ENCODE peak calls at places on chromosome 1, in five cellular contexts. Z, M, V, G and S are unnamed samples.

GRCh38 chr1:203104789-203105188 is 19.0 kb upstream of the MYOG start:
- DNase-seq in V (no peak), G (no peak), M (no peak), Z (no peak), S (no peak)

GRCh38 chr1:61979729-61980128 is 214.9 kb upstream of the L1TD1 start:
- DNase-seq in V (no peak), G (no peak), Z (no peak), M (no peak), S (no peak)

GRCh38 chr1:42439940-42440339 is 15.9 kb downstream of the ZMYND12 start:
- DNase-seq in M (no peak), V (no peak), Z (no peak), G (peak), S (no peak)

GRCh38 chr1:188652678-188653077 is 1823.9 kb downstream of the PLA2G4A start:
- DNase-seq in G (no peak), M (no peak), V (no peak), Z (no peak), S (no peak)

GRCh38 chr1:227794813-227795183 is 20.7 kb upstream of the PRSS38 start:
- DNase-seq in V (no peak), Z (no peak), M (no peak), G (no peak), S (peak)

GRCh38 chr1:55534565-55535091 is 319.5 kb upstream of the USP24 start:
- DNase-seq in Z (no peak), V (no peak), M (no peak), G (no peak), S (no peak)

GRCh38 chr1:236773919-236774318 is 21.2 kb upstream of the MTR start:
- DNase-seq in Z (no peak), V (no peak), M (no peak), G (no peak), S (no peak)

GRCh38 chr1:56584910-56585528 is 5.7 kb upstream of the PLPP3 start:
- DNase-seq in V (peak), M (no peak), G (peak), Z (peak), S (peak)

GRCh38 chr1:100649128-100649527 is 70.4 kb upstream of the VCAM1 start:
- DNase-seq in Z (no peak), G (no peak), M (no peak), V (no peak), S (no peak)

GRCh38 chr1:7044471-7044805 is 259.2 kb downstream of the CAMTA1 start:
- DNase-seq in Z (no peak), V (no peak), G (no peak), M (no peak), S (no peak)

GRCh38 chr1:7047866-7048265 is 262.6 kb downstream of the CAMTA1 start:
- DNase-seq in Z (no peak), G (no peak), M (no peak), V (no peak), S (no peak)

GRCh38 chr1:7046891-7047290 is 261.6 kb downstream of the CAMTA1 start:
- DNase-seq in M (no peak), V (no peak), Z (no peak), G (no peak), S (no peak)

GRCh38 chr1:7045897-7046296 is 260.6 kb downstream of the CAMTA1 start:
- DNase-seq in V (no peak), M (no peak), G (no peak), Z (no peak), S (no peak)

DNA sequence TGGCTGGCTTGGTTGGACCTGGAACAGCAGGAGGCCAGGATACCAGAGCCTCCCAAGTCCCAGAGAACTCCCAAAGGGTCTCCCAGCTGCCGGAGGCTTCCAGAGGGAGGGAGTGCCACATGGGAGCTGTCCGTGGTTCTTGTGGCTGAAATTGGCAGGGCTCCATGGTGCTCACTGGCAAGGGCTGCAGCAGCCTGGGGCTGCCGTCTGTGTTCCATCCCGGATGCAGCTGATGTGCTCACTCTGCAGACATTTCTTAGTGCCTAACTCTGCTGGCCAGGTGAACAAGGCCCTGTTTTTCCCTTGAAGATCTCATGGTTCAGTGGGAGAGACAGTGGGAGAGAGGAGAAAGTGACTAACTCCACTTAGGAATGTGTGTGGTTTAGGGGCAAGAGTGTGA is 261.1 kb downstream of the CAMTA1 start:
- DNase-seq in M (no peak), V (peak), Z (no peak), G (peak), S (no peak)
- TF ChIP-seq CTCF in M (no peak), V (no peak), Z (no peak), G (no peak), S (no peak)

DNA sequence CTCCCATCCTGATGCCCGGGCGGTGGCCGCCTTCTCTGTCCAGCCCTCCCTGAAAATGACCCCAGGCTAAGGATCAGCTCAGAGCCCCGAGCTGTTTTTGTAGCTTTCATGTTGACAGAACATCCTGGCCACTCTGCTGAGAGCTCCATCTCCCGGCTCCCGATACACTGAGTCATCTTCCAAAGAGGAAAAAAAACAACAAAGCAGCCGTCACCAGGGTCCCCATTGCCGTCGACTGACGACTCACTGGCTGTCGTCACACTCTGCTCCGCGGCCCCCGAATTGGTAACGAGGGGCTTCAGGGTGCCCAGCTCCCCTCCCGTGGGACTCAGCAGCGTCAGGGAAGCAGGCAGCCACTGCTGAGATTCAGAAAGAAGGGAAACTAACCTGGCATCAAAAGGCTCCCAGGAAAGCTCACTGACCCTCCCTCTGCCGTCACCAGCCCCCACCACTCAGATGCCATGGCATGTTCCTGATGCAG is 67.2 kb downstream of the CD46 start:
- DNase-seq in Z (no peak), V (no peak), G (no peak), M (no peak), S (no peak)
- TF ChIP-seq CTCF in Z (no peak), V (no peak), G (no peak), M (no peak), S (no peak)

GRCh38 chr1:204366759-204367158 is 7.0 kb upstream of the PLEKHA6 start:
- DNase-seq in V (no peak), M (no peak), Z (peak), G (no peak), S (peak)
- TF ChIP-seq CTCF in V (no peak), M (no peak), Z (peak), G (no peak), S (peak)

DNA sequence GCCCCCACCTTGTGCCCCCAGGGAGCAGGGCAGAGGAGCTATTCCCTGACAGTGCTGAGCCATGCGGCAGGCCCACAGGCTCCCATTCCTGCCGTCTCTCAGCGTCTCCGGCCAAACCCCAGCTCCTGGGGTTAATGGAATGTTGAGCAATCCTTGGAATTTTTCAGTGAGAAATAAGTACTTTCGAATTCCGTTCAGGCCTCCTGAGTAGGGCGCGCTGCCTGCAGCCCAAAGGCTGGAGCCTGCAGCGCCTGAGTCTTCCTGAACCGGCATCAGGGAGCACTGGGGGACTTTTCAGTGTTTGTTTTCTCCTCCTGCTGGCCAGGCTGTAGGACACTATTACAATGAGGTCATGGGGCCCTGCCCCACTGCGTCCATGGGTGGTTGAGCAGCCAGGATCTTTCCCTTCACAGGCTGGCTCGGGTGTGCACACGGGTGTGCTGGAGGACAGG is 33.3 kb upstream of the CSF1 start:
- DNase-seq in V (peak), Z (no peak), G (peak), M (peak), S (no peak)
- TF ChIP-seq CTCF in V (no peak), Z (no peak), G (no peak), M (no peak), S (no peak)

DNA sequence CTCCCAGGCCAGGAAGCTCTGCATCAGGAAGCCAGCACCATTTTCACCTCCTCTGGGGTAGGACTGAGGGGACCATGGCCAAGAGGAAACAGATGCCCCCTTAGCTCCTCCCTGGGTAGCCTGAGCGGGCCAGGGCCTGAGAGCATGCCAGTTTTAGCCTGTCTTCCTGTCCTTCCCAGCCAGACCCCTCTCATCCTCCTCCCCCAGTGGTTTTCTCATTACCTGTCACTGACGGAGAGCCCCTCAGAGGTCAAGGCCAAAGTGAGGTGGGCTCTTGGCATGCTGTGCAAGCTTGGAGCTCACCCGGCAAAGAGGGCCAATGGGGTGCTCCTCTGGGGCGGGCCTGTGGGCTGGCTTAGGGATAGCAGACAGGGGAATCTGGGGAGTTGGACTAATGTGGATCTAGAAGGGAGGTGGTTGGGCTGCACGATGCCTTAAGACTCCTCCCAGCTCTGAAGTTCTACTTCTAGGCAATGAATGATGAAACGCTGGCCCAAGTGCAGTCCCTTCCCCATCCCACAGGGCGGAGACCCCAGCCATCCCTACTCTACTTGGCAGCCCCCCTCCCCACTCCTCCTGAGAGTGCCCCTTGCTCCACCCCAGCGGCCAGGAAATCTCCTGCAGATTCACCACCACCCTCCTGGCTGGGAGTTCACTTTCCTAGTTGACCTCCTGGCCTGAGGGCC is 9.5 kb upstream of the LMNA start:
- DNase-seq in Z (no peak), G (no peak), M (peak), V (no peak), S (no peak)
- TF ChIP-seq CTCF in Z (no peak), G (no peak), M (no peak), V (no peak), S (no peak)

DNA sequence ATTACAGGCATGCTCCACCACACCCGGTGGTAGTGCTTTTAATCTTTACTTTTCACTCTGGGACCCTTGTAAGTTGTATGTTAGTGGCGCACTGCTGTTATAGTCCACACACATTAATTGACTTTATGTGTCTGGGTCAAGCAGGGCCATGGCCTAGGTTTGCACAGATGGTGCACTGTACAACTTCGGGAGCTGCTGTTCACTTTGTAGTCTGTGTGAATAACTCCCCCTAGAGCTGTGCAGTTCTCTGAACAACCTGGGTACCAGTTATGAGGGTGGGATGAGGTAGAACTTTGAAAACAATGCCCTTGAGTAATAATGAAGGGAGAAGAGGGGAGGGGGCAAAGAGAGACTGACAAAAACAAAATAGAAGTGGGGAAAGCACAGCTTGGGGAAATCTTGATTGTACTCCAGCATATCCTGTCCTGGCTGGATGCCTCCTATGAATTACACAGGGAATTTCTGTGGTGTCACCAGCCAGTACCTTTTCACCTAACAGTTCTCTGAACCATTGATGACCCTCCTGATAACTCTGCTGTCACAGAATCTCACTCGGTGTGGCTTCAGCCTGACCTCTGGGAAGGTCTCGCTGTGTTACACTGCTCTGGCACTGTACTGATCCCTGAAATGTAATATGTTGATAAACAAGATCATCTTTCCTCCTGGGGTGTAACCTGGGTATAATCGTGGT is 2.2 kb downstream of the PTGFRN start:
- DNase-seq in G (no peak), V (no peak), M (no peak), Z (no peak), S (no peak)
- TF ChIP-seq CTCF in G (no peak), V (no peak), M (no peak), Z (no peak), S (no peak)

GRCh38 chr1:241733899-241734298 is 81.8 kb downstream of the WDR64 start:
- DNase-seq in M (no peak), V (no peak), Z (no peak), G (no peak), S (no peak)

GRCh38 chr1:241736387-241736786 is 84.3 kb downstream of the WDR64 start:
- DNase-seq in Z (no peak), V (no peak), M (no peak), G (no peak), S (no peak)

GRCh38 chr1:241738710-241739109 is 86.6 kb downstream of the WDR64 start:
- DNase-seq in Z (no peak), V (no peak), M (no peak), G (no peak), S (no peak)

GRCh38 chr1:241738284-241738683 is 86.2 kb downstream of the WDR64 start:
- DNase-seq in M (no peak), G (no peak), Z (no peak), V (no peak), S (no peak)

GRCh38 chr1:241734533-241734932 is 82.5 kb downstream of the WDR64 start:
- DNase-seq in V (no peak), G (no peak), M (no peak), Z (no peak), S (no peak)
- TF ChIP-seq CTCF in V (no peak), G (no peak), M (no peak), Z (no peak), S (no peak)

GRCh38 chr1:47529520-47530098 is 91.8 kb downstream of the FOXD2 start:
- DNase-seq in V (no peak), G (no peak), M (no peak), Z (no peak), S (no peak)
- TF ChIP-seq CTCF in V (no peak), G (peak), M (no peak), Z (peak), S (no peak)

GRCh38 chr1:221841983-221842335 is 100.1 kb upstream of the DUSP10 start:
- DNase-seq in G (no peak), Z (no peak), M (no peak), V (no peak), S (no peak)
- TF ChIP-seq CTCF in G (no peak), Z (no peak), M (no peak), V (no peak), S (no peak)

GRCh38 chr1:86150553-86151055 is 6.0 kb downstream of the COL24A1 start:
- DNase-seq in Z (no peak), M (no peak), V (no peak), G (no peak), S (no peak)
- TF ChIP-seq CTCF in Z (no peak), M (no peak), V (no peak), G (no peak), S (no peak)